ENCODE peak calls at places on chromosomes 4 and X, in eight cellular contexts. One of them, this sample, is unnamed.
A peak's percentile ranks its signal among the peaks of the same experiment; 100 is the strongest.

GRCh38 chrX:115437841-115438240 is 123.1 kb upstream of the PLS3 start:
- DNase-seq in PC-3: no peak
- DNase-seq in stimulated activated naive CD4-positive, alpha-beta T cell: no peak
- DNase-seq in nucleus accumbens: no peak
- DNase-seq in ELR: no peak
- DNase-seq in tibial nerve: no peak
- DNase-seq in stimulated activated CD8-positive, alpha-beta memory T cell treated with anti-CD3 and anti-CD28 coated beads, Interleukin-4, amount 100 ng/mL, for 48 hours: no peak
- DNase-seq in GM23248: no peak
- DNase-seq in this sample: no peak

GRCh38 chr4:146654976-146655761 is 16.5 kb downstream of the POU4F2 start:
- DNase-seq in stimulated activated CD8-positive, alpha-beta memory T cell treated with anti-CD3 and anti-CD28 coated beads, Interleukin-4, amount 100 ng/mL, for 48 hours: no peak
- DNase-seq in tibial nerve: no peak
- DNase-seq in stimulated activated naive CD4-positive, alpha-beta T cell: no peak
- DNase-seq in nucleus accumbens: no peak
- DNase-seq in PC-3: no peak
- DNase-seq in GM23248: peak; percentile 47
- DNase-seq in ELR: no peak
- DNase-seq in this sample: no peak

GRCh38 chrX:136867518-136867917 is 13.0 kb downstream of the RBMX start:
- DNase-seq in ELR: no peak
- DNase-seq in PC-3: no peak
- DNase-seq in stimulated activated naive CD4-positive, alpha-beta T cell: no peak
- DNase-seq in stimulated activated CD8-positive, alpha-beta memory T cell treated with anti-CD3 and anti-CD28 coated beads, Interleukin-4, amount 100 ng/mL, for 48 hours: no peak
- DNase-seq in nucleus accumbens: no peak
- DNase-seq in tibial nerve: no peak
- DNase-seq in GM23248: peak; percentile 29
- DNase-seq in this sample: no peak

GRCh38 chr4:41102360-41103092 is 111.8 kb downstream of the APBB2 start:
- DNase-seq in nucleus accumbens: no peak
- DNase-seq in PC-3: no peak
- DNase-seq in GM23248: no peak
- DNase-seq in ELR: no peak
- DNase-seq in stimulated activated CD8-positive, alpha-beta memory T cell treated with anti-CD3 and anti-CD28 coated beads, Interleukin-4, amount 100 ng/mL, for 48 hours: no peak
- DNase-seq in stimulated activated naive CD4-positive, alpha-beta T cell: no peak
- DNase-seq in tibial nerve: no peak
- DNase-seq in this sample: no peak

GRCh38 chr4:40737882-40738281 is 11.9 kb upstream of the NSUN7 start:
- DNase-seq in stimulated activated naive CD4-positive, alpha-beta T cell: no peak
- DNase-seq in tibial nerve: no peak
- DNase-seq in stimulated activated CD8-positive, alpha-beta memory T cell treated with anti-CD3 and anti-CD28 coated beads, Interleukin-4, amount 100 ng/mL, for 48 hours: no peak
- DNase-seq in GM23248: no peak
- DNase-seq in nucleus accumbens: no peak
- DNase-seq in PC-3: no peak
- DNase-seq in ELR: no peak
- DNase-seq in this sample: no peak

GRCh38 chrX:148928803-148929202 is 428.4 kb downstream of the AFF2 start:
- DNase-seq in stimulated activated naive CD4-positive, alpha-beta T cell: no peak
- DNase-seq in GM23248: peak; percentile 75
- DNase-seq in ELR: no peak
- DNase-seq in tibial nerve: no peak
- DNase-seq in stimulated activated CD8-positive, alpha-beta memory T cell treated with anti-CD3 and anti-CD28 coated beads, Interleukin-4, amount 100 ng/mL, for 48 hours: no peak
- DNase-seq in PC-3: no peak
- DNase-seq in nucleus accumbens: no peak
- DNase-seq in this sample: peak; percentile 60

GRCh38 chr4:2066571-2067445 is 7.7 kb downstream of the NAT8L start:
- DNase-seq in tibial nerve: no peak
- DNase-seq in stimulated activated CD8-positive, alpha-beta memory T cell treated with anti-CD3 and anti-CD28 coated beads, Interleukin-4, amount 100 ng/mL, for 48 hours: no peak
- DNase-seq in stimulated activated naive CD4-positive, alpha-beta T cell: no peak
- DNase-seq in nucleus accumbens: no peak
- DNase-seq in ELR: no peak
- DNase-seq in GM23248: no peak
- DNase-seq in PC-3: no peak
- DNase-seq in this sample: no peak

GRCh38 chrX:132532955-132533354 is 44.1 kb upstream of the MBNL3 start:
- DNase-seq in PC-3: peak; percentile 66
- DNase-seq in stimulated activated CD8-positive, alpha-beta memory T cell treated with anti-CD3 and anti-CD28 coated beads, Interleukin-4, amount 100 ng/mL, for 48 hours: no peak
- DNase-seq in tibial nerve: no peak
- DNase-seq in stimulated activated naive CD4-positive, alpha-beta T cell: no peak
- DNase-seq in GM23248: peak; percentile 2
- DNase-seq in nucleus accumbens: no peak
- DNase-seq in ELR: no peak
- DNase-seq in this sample: peak; percentile 31

GRCh38 chr4:22512306-22512705 is 3.6 kb downstream of the ADGRA3 start:
- DNase-seq in nucleus accumbens: no peak
- DNase-seq in stimulated activated naive CD4-positive, alpha-beta T cell: no peak
- DNase-seq in GM23248: no peak
- DNase-seq in stimulated activated CD8-positive, alpha-beta memory T cell treated with anti-CD3 and anti-CD28 coated beads, Interleukin-4, amount 100 ng/mL, for 48 hours: no peak
- DNase-seq in tibial nerve: no peak
- DNase-seq in ELR: no peak
- DNase-seq in PC-3: no peak
- DNase-seq in this sample: no peak

GRCh38 chr4:24219171-24219570 is 329.3 kb upstream of the PPARGC1A start:
- DNase-seq in stimulated activated CD8-positive, alpha-beta memory T cell treated with anti-CD3 and anti-CD28 coated beads, Interleukin-4, amount 100 ng/mL, for 48 hours: no peak
- DNase-seq in stimulated activated naive CD4-positive, alpha-beta T cell: no peak
- DNase-seq in GM23248: no peak
- DNase-seq in ELR: no peak
- DNase-seq in tibial nerve: no peak
- DNase-seq in PC-3: no peak
- DNase-seq in nucleus accumbens: no peak
- DNase-seq in this sample: no peak

GRCh38 chr4:86106475-86106874 is 253.4 kb downstream of the MAPK10 start:
- DNase-seq in nucleus accumbens: no peak
- DNase-seq in tibial nerve: no peak
- DNase-seq in stimulated activated naive CD4-positive, alpha-beta T cell: no peak
- DNase-seq in ELR: no peak
- DNase-seq in PC-3: no peak
- DNase-seq in GM23248: no peak
- DNase-seq in stimulated activated CD8-positive, alpha-beta memory T cell treated with anti-CD3 and anti-CD28 coated beads, Interleukin-4, amount 100 ng/mL, for 48 hours: no peak
- DNase-seq in this sample: no peak

GRCh38 chrX:9510980-9511379 is 46.1 kb downstream of the TBL1X start:
- DNase-seq in tibial nerve: no peak
- DNase-seq in GM23248: no peak
- DNase-seq in ELR: no peak
- DNase-seq in nucleus accumbens: no peak
- DNase-seq in stimulated activated naive CD4-positive, alpha-beta T cell: no peak
- DNase-seq in PC-3: no peak
- DNase-seq in stimulated activated CD8-positive, alpha-beta memory T cell treated with anti-CD3 and anti-CD28 coated beads, Interleukin-4, amount 100 ng/mL, for 48 hours: no peak
- DNase-seq in this sample: no peak

GRCh38 chr4:20528508-20528907 is 171.8 kb upstream of the PACRGL start:
- DNase-seq in stimulated activated CD8-positive, alpha-beta memory T cell treated with anti-CD3 and anti-CD28 coated beads, Interleukin-4, amount 100 ng/mL, for 48 hours: no peak
- DNase-seq in PC-3: no peak
- DNase-seq in nucleus accumbens: no peak
- DNase-seq in ELR: peak; percentile 52
- DNase-seq in stimulated activated naive CD4-positive, alpha-beta T cell: no peak
- DNase-seq in tibial nerve: no peak
- DNase-seq in GM23248: peak; percentile 75
- DNase-seq in this sample: peak; percentile 80

GRCh38 chr4:23934915-23935314 is 45.1 kb upstream of the PPARGC1A start:
- DNase-seq in stimulated activated CD8-positive, alpha-beta memory T cell treated with anti-CD3 and anti-CD28 coated beads, Interleukin-4, amount 100 ng/mL, for 48 hours: no peak
- DNase-seq in GM23248: peak; percentile 91
- DNase-seq in PC-3: no peak
- DNase-seq in ELR: peak; percentile 40
- DNase-seq in tibial nerve: peak; percentile 68
- DNase-seq in nucleus accumbens: peak; percentile 11
- DNase-seq in stimulated activated naive CD4-positive, alpha-beta T cell: no peak
- DNase-seq in this sample: peak; percentile 96

GRCh38 chr4:8165374-8165896 is 6.8 kb upstream of the ABLIM2 start:
- DNase-seq in nucleus accumbens: no peak
- DNase-seq in GM23248: peak; percentile 28
- DNase-seq in tibial nerve: no peak
- DNase-seq in PC-3: no peak
- DNase-seq in stimulated activated naive CD4-positive, alpha-beta T cell: no peak
- DNase-seq in stimulated activated CD8-positive, alpha-beta memory T cell treated with anti-CD3 and anti-CD28 coated beads, Interleukin-4, amount 100 ng/mL, for 48 hours: no peak
- DNase-seq in ELR: no peak
- DNase-seq in this sample: no peak

GRCh38 chrX:68504237-68504636 is 5.4 kb downstream of the YIPF6 start:
- DNase-seq in stimulated activated CD8-positive, alpha-beta memory T cell treated with anti-CD3 and anti-CD28 coated beads, Interleukin-4, amount 100 ng/mL, for 48 hours: peak; percentile 62
- DNase-seq in PC-3: peak; percentile 75
- DNase-seq in GM23248: peak; percentile 64
- DNase-seq in stimulated activated naive CD4-positive, alpha-beta T cell: no peak
- DNase-seq in tibial nerve: no peak
- DNase-seq in nucleus accumbens: no peak
- DNase-seq in ELR: peak; percentile 88
- DNase-seq in this sample: peak; percentile 42

GRCh38 chr4:104519588-104519987 is 24.9 kb upstream of the CXXC4 start:
- DNase-seq in stimulated activated naive CD4-positive, alpha-beta T cell: no peak
- DNase-seq in GM23248: no peak
- DNase-seq in nucleus accumbens: no peak
- DNase-seq in PC-3: no peak
- DNase-seq in ELR: no peak
- DNase-seq in tibial nerve: no peak
- DNase-seq in stimulated activated CD8-positive, alpha-beta memory T cell treated with anti-CD3 and anti-CD28 coated beads, Interleukin-4, amount 100 ng/mL, for 48 hours: no peak
- DNase-seq in this sample: no peak

GRCh38 chrX:650274-650673 is 19.7 kb downstream of the SHOX start:
- DNase-seq in PC-3: no peak
- DNase-seq in tibial nerve: no peak
- DNase-seq in ELR: no peak
- DNase-seq in GM23248: no peak
- DNase-seq in stimulated activated naive CD4-positive, alpha-beta T cell: no peak
- DNase-seq in nucleus accumbens: no peak
- DNase-seq in stimulated activated CD8-positive, alpha-beta memory T cell treated with anti-CD3 and anti-CD28 coated beads, Interleukin-4, amount 100 ng/mL, for 48 hours: no peak
- DNase-seq in this sample: no peak

GRCh38 chrX:97050413-97050812 is 166.7 kb downstream of the RPA4 start:
- DNase-seq in PC-3: no peak
- DNase-seq in stimulated activated CD8-positive, alpha-beta memory T cell treated with anti-CD3 and anti-CD28 coated beads, Interleukin-4, amount 100 ng/mL, for 48 hours: no peak
- DNase-seq in GM23248: peak; percentile 21
- DNase-seq in tibial nerve: no peak
- DNase-seq in ELR: no peak
- DNase-seq in stimulated activated naive CD4-positive, alpha-beta T cell: no peak
- DNase-seq in nucleus accumbens: no peak
- DNase-seq in this sample: no peak

GRCh38 chr4:155473420-155474095 is 96.8 kb upstream of the MAP9 start:
- DNase-seq in nucleus accumbens: no peak
- DNase-seq in stimulated activated CD8-positive, alpha-beta memory T cell treated with anti-CD3 and anti-CD28 coated beads, Interleukin-4, amount 100 ng/mL, for 48 hours: no peak
- DNase-seq in tibial nerve: no peak
- DNase-seq in ELR: no peak
- DNase-seq in PC-3: peak; percentile 46
- DNase-seq in GM23248: no peak
- DNase-seq in stimulated activated naive CD4-positive, alpha-beta T cell: no peak
- DNase-seq in this sample: peak; percentile 1

GRCh38 chrX:68647156-68647957 is at the start of gene STARD8:
- DNase-seq in stimulated activated naive CD4-positive, alpha-beta T cell: no peak
- DNase-seq in nucleus accumbens: no peak
- DNase-seq in GM23248: peak; percentile 72
- DNase-seq in stimulated activated CD8-positive, alpha-beta memory T cell treated with anti-CD3 and anti-CD28 coated beads, Interleukin-4, amount 100 ng/mL, for 48 hours: no peak
- DNase-seq in tibial nerve: no peak
- DNase-seq in ELR: peak; percentile 71
- DNase-seq in PC-3: peak; percentile 60
- DNase-seq in this sample: peak; percentile 70

GRCh38 chrX:51456814-51457213 is 39.6 kb downstream of the NUDT11 start:
- DNase-seq in tibial nerve: no peak
- DNase-seq in ELR: no peak
- DNase-seq in GM23248: peak; percentile 2
- DNase-seq in PC-3: peak; percentile 40
- DNase-seq in nucleus accumbens: no peak
- DNase-seq in stimulated activated CD8-positive, alpha-beta memory T cell treated with anti-CD3 and anti-CD28 coated beads, Interleukin-4, amount 100 ng/mL, for 48 hours: no peak
- DNase-seq in stimulated activated naive CD4-positive, alpha-beta T cell: no peak
- DNase-seq in this sample: no peak

GRCh38 chrX:41085883-41086626 is 810 bp downstream of the USP9X start:
- DNase-seq in stimulated activated CD8-positive, alpha-beta memory T cell treated with anti-CD3 and anti-CD28 coated beads, Interleukin-4, amount 100 ng/mL, for 48 hours: peak; percentile 55
- DNase-seq in ELR: peak; percentile 60
- DNase-seq in GM23248: peak; percentile 65
- DNase-seq in stimulated activated naive CD4-positive, alpha-beta T cell: no peak
- DNase-seq in nucleus accumbens: peak; percentile 44
- DNase-seq in PC-3: peak; percentile 51
- DNase-seq in tibial nerve: peak; percentile 14
- DNase-seq in this sample: peak; percentile 55

GRCh38 chr4:1285790-1286553 is 3.7 kb upstream of the MAEA start:
- DNase-seq in stimulated activated naive CD4-positive, alpha-beta T cell: peak; percentile 22
- DNase-seq in nucleus accumbens: no peak
- DNase-seq in PC-3: peak; percentile 7
- DNase-seq in ELR: peak; percentile 51
- DNase-seq in stimulated activated CD8-positive, alpha-beta memory T cell treated with anti-CD3 and anti-CD28 coated beads, Interleukin-4, amount 100 ng/mL, for 48 hours: peak; percentile 71
- DNase-seq in tibial nerve: no peak
- DNase-seq in GM23248: peak; percentile 57
- DNase-seq in this sample: no peak

GRCh38 chr4:133624744-133625143 is 475.6 kb downstream of the PCDH10 start:
- DNase-seq in stimulated activated CD8-positive, alpha-beta memory T cell treated with anti-CD3 and anti-CD28 coated beads, Interleukin-4, amount 100 ng/mL, for 48 hours: no peak
- DNase-seq in tibial nerve: no peak
- DNase-seq in PC-3: no peak
- DNase-seq in nucleus accumbens: no peak
- DNase-seq in GM23248: no peak
- DNase-seq in stimulated activated naive CD4-positive, alpha-beta T cell: no peak
- DNase-seq in ELR: no peak
- DNase-seq in this sample: no peak

GRCh38 chrX:134602410-134602809 is 55.9 kb downstream of the PLAC1 start:
- DNase-seq in nucleus accumbens: no peak
- DNase-seq in GM23248: no peak
- DNase-seq in stimulated activated naive CD4-positive, alpha-beta T cell: no peak
- DNase-seq in tibial nerve: no peak
- DNase-seq in ELR: no peak
- DNase-seq in stimulated activated CD8-positive, alpha-beta memory T cell treated with anti-CD3 and anti-CD28 coated beads, Interleukin-4, amount 100 ng/mL, for 48 hours: no peak
- DNase-seq in PC-3: no peak
- DNase-seq in this sample: no peak

GRCh38 chr4:182190306-182190705 is 52.9 kb upstream of the TENM3 start:
- DNase-seq in ELR: no peak
- DNase-seq in tibial nerve: no peak
- DNase-seq in stimulated activated naive CD4-positive, alpha-beta T cell: no peak
- DNase-seq in GM23248: no peak
- DNase-seq in nucleus accumbens: no peak
- DNase-seq in stimulated activated CD8-positive, alpha-beta memory T cell treated with anti-CD3 and anti-CD28 coated beads, Interleukin-4, amount 100 ng/mL, for 48 hours: no peak
- DNase-seq in PC-3: no peak
- DNase-seq in this sample: no peak

GRCh38 chrX:19156223-19156622 is 34.0 kb upstream of the ADGRG2 start:
- DNase-seq in stimulated activated CD8-positive, alpha-beta memory T cell treated with anti-CD3 and anti-CD28 coated beads, Interleukin-4, amount 100 ng/mL, for 48 hours: no peak
- DNase-seq in ELR: no peak
- DNase-seq in stimulated activated naive CD4-positive, alpha-beta T cell: no peak
- DNase-seq in PC-3: peak; percentile 26
- DNase-seq in GM23248: peak; percentile 19
- DNase-seq in tibial nerve: no peak
- DNase-seq in nucleus accumbens: no peak
- DNase-seq in this sample: no peak

GRCh38 chr4:112938461-112939058 is 110.9 kb upstream of the ANK2 start:
- DNase-seq in tibial nerve: no peak
- DNase-seq in GM23248: peak; percentile 73
- DNase-seq in nucleus accumbens: no peak
- DNase-seq in PC-3: peak; percentile 60
- DNase-seq in stimulated activated CD8-positive, alpha-beta memory T cell treated with anti-CD3 and anti-CD28 coated beads, Interleukin-4, amount 100 ng/mL, for 48 hours: no peak
- DNase-seq in stimulated activated naive CD4-positive, alpha-beta T cell: no peak
- DNase-seq in ELR: peak; percentile 67
- DNase-seq in this sample: peak; percentile 57

GRCh38 chr4:140151700-140152014 is 2.3 kb downstream of the MAML3 start:
- DNase-seq in tibial nerve: peak; percentile 51
- DNase-seq in stimulated activated naive CD4-positive, alpha-beta T cell: peak; percentile 88
- DNase-seq in stimulated activated CD8-positive, alpha-beta memory T cell treated with anti-CD3 and anti-CD28 coated beads, Interleukin-4, amount 100 ng/mL, for 48 hours: peak; percentile 67
- DNase-seq in GM23248: peak; percentile 84
- DNase-seq in ELR: peak; percentile 86
- DNase-seq in nucleus accumbens: no peak
- DNase-seq in PC-3: peak; percentile 81
- DNase-seq in this sample: peak; percentile 31

GRCh38 chr4:39621582-39621981 is 17.1 kb downstream of the SMIM14 start:
- DNase-seq in stimulated activated naive CD4-positive, alpha-beta T cell: no peak
- DNase-seq in stimulated activated CD8-positive, alpha-beta memory T cell treated with anti-CD3 and anti-CD28 coated beads, Interleukin-4, amount 100 ng/mL, for 48 hours: no peak
- DNase-seq in tibial nerve: no peak
- DNase-seq in GM23248: peak; percentile 90
- DNase-seq in ELR: peak; percentile 92
- DNase-seq in PC-3: peak; percentile 75
- DNase-seq in nucleus accumbens: no peak
- DNase-seq in this sample: peak; percentile 91

GRCh38 chrX:14076639-14077038 is 46.9 kb upstream of the GEMIN8 start:
- DNase-seq in stimulated activated naive CD4-positive, alpha-beta T cell: no peak
- DNase-seq in ELR: no peak
- DNase-seq in nucleus accumbens: no peak
- DNase-seq in tibial nerve: no peak
- DNase-seq in GM23248: no peak
- DNase-seq in PC-3: no peak
- DNase-seq in stimulated activated CD8-positive, alpha-beta memory T cell treated with anti-CD3 and anti-CD28 coated beads, Interleukin-4, amount 100 ng/mL, for 48 hours: no peak
- DNase-seq in this sample: no peak